ENCODE peak calls at places on chromosomes 5 and 9, in nine cellular contexts. O is nephron progenitor cell, H is keratinocyte, B is psoas muscle, P is DND-41, Q is colonic mucosa, E is astrocyte of the cerebellum, C is cardiac muscle cell, N is IMR-90. R is an unnamed sample.

GRCh38 chr9:134497283-134497860 is 144.2 kb upstream of the COL5A1 start:
- DNase-seq in O (no peak), P (no peak), N (peak; percentile 43), E (no peak), C (no peak), H (no peak), B (no peak), Q (no peak), R (no peak)

GRCh38 chr5:111984044-111984443 is 227.1 kb upstream of the NREP start:
- DNase-seq in H (peak; percentile 36), Q (no peak), P (no peak), B (no peak), C (peak; percentile 90), O (no peak), E (peak; percentile 87), N (peak; percentile 92), R (peak; percentile 91)

GRCh38 chr5:168528521-168529360 is at the start of gene FBLL1:
- DNase-seq in N (peak; percentile 16), E (peak; percentile 13), O (peak; percentile 89), P (peak; percentile 47), Q (no peak), C (peak; percentile 53), B (no peak), H (no peak), R (no peak)

GRCh38 chr9:109652971-109653370 is 127.0 kb upstream of the PALM2AKAP2 start:
- DNase-seq in C (peak; percentile 64), Q (no peak), H (no peak), P (no peak), O (no peak), E (peak; percentile 24), N (peak; percentile 16), B (no peak), R (no peak)

GRCh38 chr5:154391788-154392187 is 54.0 kb upstream of the SAP30L start:
- DNase-seq in P (no peak), C (no peak), O (no peak), E (no peak), N (no peak), H (no peak), B (no peak), Q (no peak), R (no peak)

GRCh38 chr9:100573655-100574260 is 4.1 kb upstream of the CAVIN4 start:
- DNase-seq in Q (no peak), H (no peak), P (no peak), O (no peak), B (no peak), E (no peak), C (no peak), N (peak; percentile 15), R (no peak)

GRCh38 chr5:110414360-110414759 is 312.1 kb downstream of the TMEM232 start:
- DNase-seq in O (no peak), E (peak; percentile 8), H (no peak), C (peak; percentile 2), N (peak; percentile 10), Q (no peak), B (no peak), P (no peak), R (peak; percentile 9)

GRCh38 chr9:115209601-115210306 is 91.8 kb upstream of the TNC start:
- DNase-seq in P (no peak), N (peak; percentile 60), C (no peak), H (peak; percentile 58), B (no peak), O (no peak), Q (no peak), E (no peak), R (no peak)

GRCh38 chr5:142013734-142014495 is 1.1 kb upstream of the GNPDA1 start:
- DNase-seq in B (peak; percentile 60), P (no peak), Q (peak; percentile 33), N (peak; percentile 57), E (no peak), C (peak; percentile 56), H (no peak), O (no peak), R (no peak)

GRCh38 chr5:142015781-142016533 is 3.1 kb upstream of the GNPDA1 start:
- DNase-seq in Q (peak; percentile 33), E (no peak), C (peak; percentile 17), N (peak; percentile 56), O (no peak), B (no peak), H (no peak), P (peak; percentile 71), R (no peak)

GRCh38 chr5:142016576-142016975 is 3.7 kb upstream of the GNPDA1 start:
- DNase-seq in Q (no peak), E (no peak), P (peak; percentile 46), O (no peak), N (no peak), C (no peak), H (no peak), B (no peak), R (no peak)

GRCh38 chr5:142012792-142013388 is at the start of gene GNPDA1:
- DNase-seq in Q (peak; percentile 83), B (peak; percentile 86), E (no peak), C (peak; percentile 80), H (no peak), O (peak; percentile 76), P (peak; percentile 63), N (peak; percentile 72), R (no peak)

DNA sequence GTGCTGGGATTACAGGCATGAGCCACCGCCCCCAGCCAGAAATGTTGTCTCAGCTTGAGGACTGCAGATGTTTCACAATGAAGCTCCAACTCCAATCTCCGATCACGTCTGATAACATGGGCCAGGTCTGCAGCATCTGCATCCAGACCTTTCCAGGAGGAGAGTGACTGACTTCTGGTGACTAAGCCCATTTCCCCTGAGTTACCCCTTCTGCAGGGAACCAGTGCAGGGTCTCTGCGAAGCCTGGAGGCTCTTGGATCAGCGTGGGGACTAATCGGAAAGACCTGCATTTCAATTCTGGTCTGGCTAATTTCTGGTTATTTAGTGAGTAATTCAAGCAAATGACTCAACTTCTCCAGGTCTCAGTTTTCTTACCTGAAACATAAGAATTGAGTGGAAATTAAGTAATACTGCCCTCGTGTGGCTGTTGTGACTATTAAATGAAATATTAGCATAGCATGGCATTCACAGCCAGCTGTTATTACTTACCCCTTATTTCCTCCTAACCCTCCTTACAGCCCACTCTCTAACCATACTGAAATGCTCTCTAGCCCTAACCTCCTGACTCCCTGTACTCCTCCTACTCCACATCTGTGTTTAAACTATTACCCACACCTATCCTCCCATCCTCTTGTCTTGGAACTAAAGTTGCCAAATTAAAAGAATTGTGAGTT is 2.2 kb upstream of the GNPDA1 start:
- DNase-seq in O (peak; percentile 10), B (no peak), E (no peak), P (peak; percentile 50), N (peak; percentile 62), H (peak; percentile 57), Q (peak; percentile 39), C (peak; percentile 64), R (no peak)
- TF ChIP-seq CTCF in O (peak; percentile 37), B (peak; percentile 51), E (peak; percentile 41), P (peak; percentile 71), N (peak; percentile 51), H (peak; percentile 33), Q (peak; percentile 38), C (peak; percentile 32), R (peak; percentile 29)

GRCh38 chr5:145658435-145658834 is 176.7 kb downstream of the PRELID2 start:
- DNase-seq in H (no peak), N (no peak), O (no peak), P (no peak), B (no peak), E (no peak), Q (no peak), C (no peak), R (no peak)
- TF ChIP-seq CTCF in H (no peak), N (no peak), O (no peak), P (no peak), B (no peak), E (no peak), Q (no peak), C (no peak), R (no peak)

GRCh38 chr9:98520221-98520920 is 188.4 kb downstream of the GABBR2 start:
- DNase-seq in E (no peak), C (peak; percentile 6), N (peak; percentile 86), Q (no peak), O (no peak), H (no peak), P (no peak), B (no peak), R (no peak)

GRCh38 chr9:98521141-98521540 is 187.6 kb downstream of the GABBR2 start:
- DNase-seq in E (no peak), Q (no peak), N (peak; percentile 92), H (no peak), B (no peak), P (no peak), C (peak; percentile 56), O (no peak), R (peak; percentile 45)

GRCh38 chr9:98522487-98522886 is 186.2 kb downstream of the GABBR2 start:
- DNase-seq in O (no peak), Q (no peak), P (no peak), C (no peak), H (no peak), B (no peak), N (no peak), E (no peak), R (no peak)

GRCh38 chr9:98519641-98520040 is 189.1 kb downstream of the GABBR2 start:
- DNase-seq in Q (no peak), E (no peak), C (no peak), P (no peak), H (no peak), B (no peak), N (no peak), O (no peak), R (no peak)

DNA sequence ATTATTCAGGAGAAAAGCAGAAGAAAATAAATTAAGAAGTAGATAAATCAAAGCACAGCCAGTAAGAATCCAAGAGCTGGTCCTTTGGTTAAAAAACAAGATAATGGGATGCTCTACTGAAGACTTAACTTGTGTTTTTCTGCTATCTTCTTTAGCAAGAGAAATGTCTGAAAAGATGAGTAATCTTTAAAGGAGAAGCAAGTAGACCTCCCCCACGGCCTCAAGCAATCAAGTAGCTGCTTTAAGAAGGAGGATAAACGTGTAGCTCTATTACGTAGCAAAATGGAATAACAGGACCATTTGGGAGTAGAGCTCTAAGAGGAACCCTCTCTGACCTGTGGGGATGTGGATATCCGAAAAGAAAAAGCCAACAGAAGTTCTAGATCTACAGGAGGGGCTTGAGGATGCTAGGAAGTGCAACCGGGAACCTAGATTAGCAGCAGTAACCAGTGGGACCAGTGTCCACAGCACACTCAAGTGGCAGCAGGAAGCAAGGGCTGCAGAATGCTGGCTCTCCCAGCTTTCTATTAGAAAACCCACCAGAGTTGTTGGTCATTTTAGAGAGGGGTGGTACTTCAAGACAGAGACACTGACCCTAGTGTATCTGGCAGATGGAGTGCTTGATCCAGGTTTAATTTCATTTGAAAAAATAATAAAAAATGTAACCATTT is 185.4 kb downstream of the GABBR2 start:
- DNase-seq in E (no peak), N (peak; percentile 62), B (no peak), Q (no peak), P (no peak), C (peak; percentile 62), H (no peak), O (no peak), R (no peak)
- TF ChIP-seq CTCF in E (peak; percentile 25), N (peak; percentile 42), B (no peak), Q (no peak), P (no peak), C (peak; percentile 60), H (peak; percentile 62), O (no peak), R (peak; percentile 57)

GRCh38 chr5:150358261-150359095 is 981 bp downstream of the TCOF1 start:
- DNase-seq in B (no peak), E (no peak), P (no peak), C (peak; percentile 15), N (peak; percentile 9), Q (no peak), O (no peak), H (no peak), R (no peak)

GRCh38 chr5:150357326-150358260 is at the start of gene TCOF1:
- DNase-seq in N (peak; percentile 91), P (peak; percentile 97), E (peak; percentile 84), C (peak; percentile 97), H (peak; percentile 66), O (peak; percentile 99), B (peak; percentile 98), Q (peak; percentile 99), R (peak; percentile 47)

GRCh38 chr5:150364004-150364403 is 6.5 kb downstream of the TCOF1 start:
- DNase-seq in O (no peak), H (no peak), Q (no peak), C (no peak), N (no peak), P (no peak), B (no peak), E (no peak), R (no peak)

GRCh38 chr5:150363185-150363584 is 5.7 kb downstream of the TCOF1 start:
- DNase-seq in Q (no peak), E (no peak), B (no peak), P (no peak), O (no peak), C (no peak), H (no peak), N (no peak), R (no peak)

DNA sequence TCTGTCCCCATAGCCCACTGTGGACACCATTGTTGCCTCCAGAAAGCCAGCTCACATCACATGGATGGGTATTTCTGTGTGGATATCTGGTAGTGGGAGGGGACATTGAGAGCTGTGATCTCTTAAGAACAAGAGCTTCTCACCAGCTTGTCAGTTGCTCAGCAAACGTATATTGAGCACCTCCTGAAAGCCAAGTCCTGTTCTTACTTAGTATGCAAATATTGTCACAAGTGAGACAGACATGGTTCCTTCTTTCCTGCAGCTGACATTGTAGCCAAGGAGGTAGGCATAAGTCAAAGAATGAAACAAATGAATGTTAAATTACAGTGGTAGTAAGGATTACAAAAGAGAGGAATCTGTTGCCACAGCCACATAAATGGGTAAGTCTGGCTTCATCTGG is 3.8 kb downstream of the TCOF1 start:
- DNase-seq in P (no peak), Q (no peak), B (no peak), C (no peak), O (no peak), H (no peak), N (no peak), E (no peak), R (no peak)
- TF ChIP-seq CTCF in P (no peak), Q (no peak), B (no peak), C (no peak), O (no peak), H (no peak), N (no peak), E (no peak), R (no peak)

R was measured in AG04449.